ENCODE peak calls at places on chromosome 22, in ten cellular contexts. I, S, T, C, Y, K, L, P, H and F are unnamed samples.

GRCh38 chr22:48577014-48577690 is 1250.5 kb downstream of the BRD1 start:
- DNase-seq in I (no peak), S (no peak), T (no peak), C (no peak), Y (no peak), K (no peak), L (no peak), P (no peak), H (no peak), F (no peak)

GRCh38 chr22:41367680-41368542 is 13.8 kb upstream of the TEF start:
- DNase-seq in I (no peak), S (no peak), T (no peak), C (no peak), Y (peak; percentile 41), K (no peak), L (peak; percentile 54), P (peak; percentile 72), H (peak; percentile 65), F (no peak)

GRCh38 chr22:45053094-45053493 is 43.3 kb upstream of the PHF21B start:
- DNase-seq in I (no peak), S (no peak), T (no peak), C (no peak), Y (no peak), K (no peak), L (no peak), P (no peak), H (no peak), F (no peak)

GRCh38 chr22:21707677-21708076 is 27.9 kb downstream of the YPEL1 start:
- DNase-seq in I (no peak), S (no peak), T (no peak), C (no peak), Y (no peak), K (no peak), L (no peak), P (no peak), H (no peak), F (no peak)

GRCh38 chr22:17483670-17484372 is 79.5 kb upstream of the SLC25A18 start:
- DNase-seq in I (no peak), S (no peak), T (no peak), C (no peak), Y (no peak), K (no peak), L (no peak), P (no peak), H (no peak), F (no peak)

GRCh38 chr22:40635940-40636379 is 559 bp downstream of the MRTFA start:
- DNase-seq in I (no peak), S (no peak), T (peak; percentile 23), C (no peak), Y (peak; percentile 40), K (peak; percentile 20), L (no peak), P (no peak), H (peak; percentile 57), F (no peak)

GRCh38 chr22:17862646-17863181 is 88.4 kb upstream of the BID start:
- DNase-seq in I (no peak), S (no peak), T (no peak), C (no peak), Y (no peak), K (no peak), L (no peak), P (no peak), H (no peak), F (no peak)

GRCh38 chr22:36928181-36928580 is 14.8 kb downstream of the CSF2RB start:
- DNase-seq in I (no peak), S (no peak), T (no peak), C (no peak), Y (no peak), K (no peak), L (no peak), P (no peak), H (peak; percentile 7), F (no peak)

GRCh38 chr22:48894064-48894671 is 933.5 kb downstream of the BRD1 start:
- DNase-seq in I (no peak), S (no peak), T (peak; percentile 16), C (no peak), Y (no peak), K (no peak), L (no peak), P (no peak), H (peak; percentile 40), F (peak; percentile 19)

GRCh38 chr22:17830041-17830961 is 56.0 kb upstream of the BID start:
- DNase-seq in I (peak; percentile 77), S (peak; percentile 75), T (peak; percentile 88), C (peak; percentile 81), Y (peak; percentile 87), K (peak; percentile 90), L (peak; percentile 91), P (peak; percentile 80), H (peak; percentile 90), F (peak; percentile 90)

GRCh38 chr22:39174498-39175120 is 22.1 kb upstream of the CBX7 start:
- DNase-seq in I (peak; percentile 86), S (peak; percentile 41), T (peak; percentile 80), C (peak; percentile 78), Y (peak; percentile 74), K (peak; percentile 97), L (peak; percentile 76), P (peak; percentile 88), H (peak; percentile 89), F (peak; percentile 49)

GRCh38 chr22:19519041-19519926 is 4.9 kb downstream of the CLDN5 start:
- DNase-seq in I (no peak), S (no peak), T (no peak), C (no peak), Y (no peak), K (no peak), L (no peak), P (no peak), H (no peak), F (no peak)

GRCh38 chr22:48920776-48921241 is 906.9 kb downstream of the BRD1 start:
- DNase-seq in I (no peak), S (no peak), T (no peak), C (no peak), Y (no peak), K (no peak), L (no peak), P (no peak), H (peak; percentile 28), F (no peak)

GRCh38 chr22:31144223-31144622 is 3.9 kb upstream of the PLA2G3 start:
- DNase-seq in I (no peak), S (no peak), T (peak; percentile 13), C (no peak), Y (no peak), K (no peak), L (no peak), P (no peak), H (no peak), F (peak; percentile 23)

GRCh38 chr22:40583058-40583741 is 53.3 kb downstream of the MRTFA start:
- DNase-seq in I (no peak), S (no peak), T (peak; percentile 12), C (no peak), Y (no peak), K (no peak), L (no peak), P (no peak), H (no peak), F (peak; percentile 54)

GRCh38 chr22:19707347-19708322 is 6.7 kb upstream of the SEPTIN5 start:
- DNase-seq in I (no peak), S (no peak), T (no peak), C (no peak), Y (peak; percentile 7), K (no peak), L (no peak), P (no peak), H (no peak), F (peak; percentile 29)

GRCh38 chr22:44550666-44551491 is 52.8 kb upstream of the RTL6 start:
- DNase-seq in I (peak; percentile 16), S (no peak), T (peak; percentile 76), C (no peak), Y (peak; percentile 36), K (no peak), L (no peak), P (peak; percentile 88), H (no peak), F (peak; percentile 51)

GRCh38 chr22:45413368-45414211 is at the start of the genes RIBC2 and SMC1B:
- DNase-seq in I (peak; percentile 91), S (peak; percentile 59), T (peak; percentile 93), C (peak; percentile 61), Y (peak; percentile 76), K (peak; percentile 73), L (peak; percentile 49), P (peak; percentile 74), H (peak; percentile 82), F (peak; percentile 93)

GRCh38 chr22:19941365-19942070 is at the start of the genes COMT and TXNRD2:
- DNase-seq in I (peak; percentile 46), S (peak; percentile 76), T (peak; percentile 82), C (peak; percentile 68), Y (peak; percentile 70), K (peak; percentile 53), L (peak; percentile 61), P (peak; percentile 73), H (no peak), F (peak; percentile 91)

GRCh38 chr22:22709719-22710445 is 65.5 kb downstream of the GGTLC2 start:
- DNase-seq in I (peak; percentile 43), S (no peak), T (peak; percentile 45), C (no peak), Y (no peak), K (no peak), L (no peak), P (no peak), H (peak; percentile 13), F (no peak)
- TF ChIP-seq CTCF in I (no peak), S (no peak), T (no peak), C (no peak), Y (no peak), K (peak; percentile 29), L (no peak), P (no peak), H (no peak), F (peak; percentile 7)

DNA sequence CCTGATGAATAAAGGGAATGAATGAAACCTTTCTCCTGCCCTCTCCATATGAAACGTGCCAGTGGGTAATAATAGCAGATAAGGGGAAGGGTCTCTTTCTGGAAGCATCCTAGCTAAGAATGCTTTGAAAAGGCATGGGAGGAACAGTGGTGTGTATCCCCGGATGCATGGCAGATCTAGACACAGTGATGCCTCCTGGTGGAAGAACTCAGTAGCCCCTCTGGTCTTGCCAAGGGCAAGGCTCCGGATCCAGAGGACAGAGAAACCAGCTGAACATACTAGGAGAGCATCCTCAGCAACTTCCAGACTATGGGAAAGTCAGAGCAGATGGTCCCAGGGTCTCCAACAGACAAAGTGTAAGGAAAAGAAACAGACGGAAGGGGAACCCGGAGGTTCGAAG is 6.4 kb downstream of the BAIAP2L2 start:
- DNase-seq in I (peak; percentile 50), S (no peak), T (no peak), C (no peak), Y (no peak), K (no peak), L (no peak), P (no peak), H (no peak), F (no peak)
- TF ChIP-seq CTCF in I (no peak), S (no peak), T (no peak), C (no peak), Y (no peak), K (peak; percentile 40), L (peak; percentile 28), P (no peak), H (peak; percentile 37), F (no peak)

GRCh38 chr22:42428025-42428424 is 4.2 kb downstream of the NFAM1 start:
- DNase-seq in I (no peak), S (no peak), T (no peak), C (no peak), Y (no peak), K (no peak), L (no peak), P (no peak), H (no peak), F (no peak)
- TF ChIP-seq CTCF in I (no peak), S (no peak), T (no peak), C (no peak), Y (no peak), K (no peak), L (no peak), P (no peak), H (no peak), F (no peak)

GRCh38 chr22:29700949-29701927 is 18.6 kb upstream of the CABP7 start:
- DNase-seq in I (peak; percentile 44), S (no peak), T (peak; percentile 46), C (peak; percentile 5), Y (no peak), K (no peak), L (no peak), P (no peak), H (no peak), F (peak; percentile 60)
- TF ChIP-seq CTCF in I (no peak), S (no peak), T (no peak), C (no peak), Y (no peak), K (peak; percentile 49), L (no peak), P (no peak), H (no peak), F (no peak)